ENCODE peak calls at places on chromosome 12, in four cellular contexts. One of them, this sample, is unnamed.
A peak's percentile ranks its signal among the peaks of the same experiment; 100 is the strongest.

GRCh38 chr12:124273630-124274029 is 21.3 kb upstream of the RFLNA start:
- DNase-seq in HCT116: peak; percentile 79
- DNase-seq in A549: peak; percentile 66
- DNase-seq in H9: peak; percentile 89
- DNase-seq in this sample: no peak

GRCh38 chr12:34345801-34346200 is 323.5 kb downstream of the ALG10 start:
- DNase-seq in HCT116: no peak
- DNase-seq in A549: no peak
- DNase-seq in H9: no peak
- DNase-seq in this sample: no peak

GRCh38 chr12:39427360-39427808 is 15.5 kb downstream of the KIF21A start:
- DNase-seq in HCT116: no peak
- DNase-seq in A549: no peak
- DNase-seq in H9: no peak
- DNase-seq in this sample: no peak

GRCh38 chr12:53938276-53939140 is at the start of gene HOXC13:
- DNase-seq in HCT116: peak; percentile 95
- DNase-seq in A549: peak; percentile 98
- DNase-seq in H9: peak; percentile 100
- DNase-seq in this sample: no peak

GRCh38 chr12:122080149-122081107 is 1.9 kb downstream of the MLXIP start:
- DNase-seq in HCT116: no peak
- DNase-seq in A549: peak; percentile 41
- DNase-seq in H9: no peak
- DNase-seq in this sample: no peak

GRCh38 chr12:78864483-78865296 is at the start of gene SYT1:
- DNase-seq in HCT116: no peak
- DNase-seq in A549: peak; percentile 98
- DNase-seq in H9: peak; percentile 98
- DNase-seq in this sample: no peak

GRCh38 chr12:76402259-76402658 is 54.0 kb upstream of the BBS10 start:
- DNase-seq in HCT116: no peak
- DNase-seq in A549: no peak
- DNase-seq in H9: no peak
- DNase-seq in this sample: no peak

GRCh38 chr12:120230326-120230973 is 29.5 kb upstream of the RPLP0 start:
- DNase-seq in HCT116: peak; percentile 86
- DNase-seq in A549: peak; percentile 96
- DNase-seq in H9: peak; percentile 98
- DNase-seq in this sample: no peak

GRCh38 chr12:46933947-46934346 is 108.2 kb upstream of the SLC38A4 start:
- DNase-seq in HCT116: no peak
- DNase-seq in A549: peak; percentile 22
- DNase-seq in H9: no peak
- DNase-seq in this sample: no peak

GRCh38 chr12:6701078-6701768 is 608 bp upstream of the PIANP start:
- DNase-seq in HCT116: no peak
- DNase-seq in A549: no peak
- DNase-seq in H9: peak; percentile 49
- DNase-seq in this sample: no peak

GRCh38 chr12:83378186-83378727 is 691.6 kb downstream of the TMTC2 start:
- DNase-seq in HCT116: no peak
- DNase-seq in A549: no peak
- DNase-seq in H9: peak; percentile 27
- DNase-seq in this sample: no peak

GRCh38 chr12:95102916-95103671 is 29.7 kb upstream of the NR2C1 start:
- DNase-seq in HCT116: peak; percentile 92
- DNase-seq in A549: peak; percentile 85
- DNase-seq in H9: no peak
- DNase-seq in this sample: no peak

GRCh38 chr12:65916991-65917676 is 92.9 kb downstream of the HMGA2 start:
- DNase-seq in HCT116: no peak
- DNase-seq in A549: no peak
- DNase-seq in H9: no peak
- DNase-seq in this sample: no peak

GRCh38 chr12:108322998-108323397 is 16.1 kb downstream of the CMKLR1 start:
- DNase-seq in HCT116: no peak
- DNase-seq in A549: no peak
- DNase-seq in H9: no peak
- DNase-seq in this sample: no peak

GRCh38 chr12:121926874-121927706 is 8.7 kb downstream of the CFAP251 start:
- DNase-seq in HCT116: no peak
- DNase-seq in A549: no peak
- DNase-seq in H9: no peak
- DNase-seq in this sample: no peak

GRCh38 chr12:57133916-57134315 is 5.6 kb downstream of the LRP1 start:
- DNase-seq in HCT116: no peak
- DNase-seq in A549: no peak
- DNase-seq in H9: no peak
- DNase-seq in this sample: peak; percentile 28

GRCh38 chr12:6199531-6200265 is 502 bp upstream of the CD9 start:
- DNase-seq in HCT116: no peak
- DNase-seq in A549: no peak
- DNase-seq in H9: peak; percentile 84
- DNase-seq in this sample: no peak

GRCh38 chr12:10365716-10366433 is 24.0 kb downstream of the KLRK1 start:
- DNase-seq in HCT116: peak; percentile 26
- DNase-seq in A549: no peak
- DNase-seq in H9: no peak
- DNase-seq in this sample: no peak

GRCh38 chr12:124720019-124720686 is 143.5 kb downstream of the SCARB1 start:
- DNase-seq in HCT116: no peak
- DNase-seq in A549: peak; percentile 41
- DNase-seq in H9: no peak
- DNase-seq in this sample: no peak

GRCh38 chr12:32558941-32559340 is 120.2 kb upstream of the DNM1L start:
- DNase-seq in HCT116: no peak
- DNase-seq in A549: no peak
- DNase-seq in H9: no peak
- DNase-seq in this sample: no peak

GRCh38 chr12:6830286-6830892 is 2.2 kb downstream of the P3H3 start:
- DNase-seq in HCT116: no peak
- DNase-seq in A549: no peak
- DNase-seq in H9: no peak
- DNase-seq in this sample: no peak

GRCh38 chr12:131454418-131455217 is 256.3 kb upstream of the SFSWAP start:
- DNase-seq in HCT116: peak; percentile 76
- DNase-seq in A549: peak; percentile 87
- DNase-seq in H9: peak; percentile 95
- DNase-seq in this sample: no peak

GRCh38 chr12:77337327-77337726 is 272.0 kb upstream of the E2F7 start:
- DNase-seq in HCT116: no peak
- DNase-seq in A549: no peak
- DNase-seq in H9: no peak
- DNase-seq in this sample: no peak

GRCh38 chr12:120620624-120621023 is 19.8 kb upstream of the CABP1 start:
- DNase-seq in HCT116: no peak
- DNase-seq in A549: no peak
- DNase-seq in H9: no peak
- DNase-seq in this sample: no peak

GRCh38 chr12:19490908-19491307 is 51.6 kb downstream of the AEBP2 start:
- DNase-seq in HCT116: no peak
- DNase-seq in A549: no peak
- DNase-seq in H9: no peak
- DNase-seq in this sample: no peak

GRCh38 chr12:1324099-1324498 is 270.3 kb downstream of the FBXL14 start:
- DNase-seq in HCT116: no peak
- DNase-seq in A549: no peak
- DNase-seq in H9: no peak
- DNase-seq in this sample: no peak

GRCh38 chr12:108145011-108145410 is 15.9 kb downstream of the WSCD2 start:
- DNase-seq in HCT116: no peak
- DNase-seq in A549: no peak
- DNase-seq in H9: no peak
- DNase-seq in this sample: no peak

GRCh38 chr12:100795193-100796179 is 910 bp downstream of the ANO4 start:
- DNase-seq in HCT116: no peak
- DNase-seq in A549: no peak
- DNase-seq in H9: no peak
- DNase-seq in this sample: no peak

GRCh38 chr12:26953447-26953846 is 15.2 kb downstream of the FGFR1OP2 start:
- DNase-seq in HCT116: no peak
- DNase-seq in A549: no peak
- DNase-seq in H9: no peak
- DNase-seq in this sample: no peak

DNA sequence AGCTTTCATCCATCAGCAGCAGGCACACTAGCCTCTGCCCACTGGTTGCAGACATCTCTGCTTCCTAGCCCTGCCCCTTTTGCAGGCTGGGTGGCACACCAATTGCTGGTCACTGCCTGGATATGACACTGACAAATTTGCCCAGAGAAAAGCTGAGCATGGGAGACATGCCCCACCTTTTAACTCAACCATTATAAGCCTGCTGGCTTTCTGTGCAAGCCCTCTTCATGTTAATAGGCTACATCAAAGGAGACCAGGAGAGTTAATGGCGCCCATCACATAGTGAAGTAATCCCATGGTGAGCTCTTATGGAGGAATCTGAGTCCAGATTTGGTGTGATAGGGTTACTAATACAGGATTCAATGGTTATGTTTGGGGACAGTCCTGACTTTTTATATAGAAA is 139.2 kb downstream of the KICS2 start:
- DNase-seq in HCT116: no peak
- DNase-seq in A549: no peak
- DNase-seq in H9: no peak
- DNase-seq in this sample: no peak
- H3K27ac ChIP-seq in HCT116: peak overlapping the region; percentile 15
- H3K27ac ChIP-seq in A549: peak overlapping the region; percentile 79
- H3K27ac ChIP-seq in H9: no peak overlapping the region
- H3K27ac ChIP-seq in this sample: peak overlapping the region; percentile 74

GRCh38 chr12:110253176-110253575 is 27.9 kb upstream of the ATP2A2 start:
- DNase-seq in HCT116: no peak
- DNase-seq in A549: no peak
- DNase-seq in H9: peak; percentile 26
- DNase-seq in this sample: no peak

GRCh38 chr12:110254971-110255540 is 26.0 kb upstream of the ATP2A2 start:
- DNase-seq in HCT116: no peak
- DNase-seq in A549: no peak
- DNase-seq in H9: peak; percentile 11
- DNase-seq in this sample: no peak

GRCh38 chr12:110251381-110251780 is 29.7 kb upstream of the ATP2A2 start:
- DNase-seq in HCT116: no peak
- DNase-seq in A549: no peak
- DNase-seq in H9: no peak
- DNase-seq in this sample: no peak

GRCh38 chr12:110249716-110250225 is 31.3 kb upstream of the ATP2A2 start:
- DNase-seq in HCT116: no peak
- DNase-seq in A549: no peak
- DNase-seq in H9: no peak
- DNase-seq in this sample: peak; percentile 17

GRCh38 chr12:110252716-110253115 is 28.3 kb upstream of the ATP2A2 start:
- DNase-seq in HCT116: no peak
- DNase-seq in A549: no peak
- DNase-seq in H9: peak; percentile 22
- DNase-seq in this sample: no peak
- H3K27ac ChIP-seq in HCT116: no peak overlapping the region
- H3K27ac ChIP-seq in A549: peak overlapping the region; percentile 97
- H3K27ac ChIP-seq in H9: no peak overlapping the region
- H3K27ac ChIP-seq in this sample: no peak overlapping the region

GRCh38 chr12:59078027-59078426 is 157.7 kb upstream of the LRIG3 start:
- DNase-seq in HCT116: no peak
- DNase-seq in A549: no peak
- DNase-seq in H9: no peak
- DNase-seq in this sample: no peak
- H3K27ac ChIP-seq in HCT116: no peak overlapping the region
- H3K27ac ChIP-seq in A549: no peak overlapping the region
- H3K27ac ChIP-seq in H9: no peak overlapping the region
- H3K27ac ChIP-seq in this sample: no peak overlapping the region

GRCh38 chr12:49624919-49625577 is 1.7 kb downstream of the PRPF40B start:
- DNase-seq in HCT116: peak; percentile 7
- DNase-seq in A549: peak; percentile 31
- DNase-seq in H9: no peak
- DNase-seq in this sample: no peak

GRCh38 chr12:49619286-49619685 is 4.1 kb upstream of the PRPF40B start:
- DNase-seq in HCT116: no peak
- DNase-seq in A549: no peak
- DNase-seq in H9: no peak
- DNase-seq in this sample: no peak

GRCh38 chr12:49623142-49623899 is at the start of gene PRPF40B:
- DNase-seq in HCT116: peak; percentile 48
- DNase-seq in A549: peak; percentile 95
- DNase-seq in H9: peak; percentile 97
- DNase-seq in this sample: peak; percentile 87

GRCh38 chr12:49621651-49622500 is 1.5 kb upstream of the PRPF40B start:
- DNase-seq in HCT116: no peak
- DNase-seq in A549: no peak
- DNase-seq in H9: no peak
- DNase-seq in this sample: no peak

DNA sequence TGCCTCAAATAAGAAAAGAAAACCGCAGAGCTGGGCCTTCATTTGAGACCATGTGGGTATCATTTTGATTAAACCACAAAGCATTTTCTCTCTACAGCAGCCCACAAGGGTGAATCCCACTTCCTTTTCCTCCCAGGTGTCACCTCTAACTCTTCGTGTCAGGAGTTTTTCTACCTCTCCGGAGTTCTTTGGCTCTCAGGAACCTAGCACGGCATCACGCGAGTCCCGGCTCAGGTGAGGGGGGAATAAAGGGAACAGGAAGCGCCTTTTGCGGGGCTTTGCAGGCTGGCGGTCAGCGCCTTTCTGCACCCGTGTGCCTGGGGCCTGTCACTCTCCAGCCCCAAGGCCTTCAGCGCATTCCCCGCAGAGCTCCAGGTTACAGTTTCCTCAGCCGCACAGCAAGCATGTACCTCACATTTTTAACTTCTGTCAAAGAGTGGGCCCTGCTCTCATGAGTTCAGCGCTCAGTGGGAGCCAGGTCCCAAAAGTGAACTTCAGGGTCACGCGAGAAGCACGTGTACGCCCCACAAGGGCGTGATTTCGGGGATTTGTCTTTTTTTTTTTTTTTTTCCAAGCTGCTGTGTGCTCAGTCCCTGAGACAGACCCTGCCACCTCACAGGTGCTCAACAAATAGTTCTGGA is 740 bp upstream of the PRPF40B start:
- DNase-seq in HCT116: no peak
- DNase-seq in A549: peak; percentile 60
- DNase-seq in H9: peak; percentile 64
- DNase-seq in this sample: no peak
- H3K27ac ChIP-seq in HCT116: peak overlapping the region; percentile 66
- H3K27ac ChIP-seq in A549: peak overlapping the region; percentile 90
- H3K27ac ChIP-seq in H9: no peak overlapping the region
- H3K27ac ChIP-seq in this sample: peak overlapping the region; percentile 73

GRCh38 chr12:12881495-12881894 is 9.9 kb upstream of the GPRC5A start:
- DNase-seq in HCT116: peak; percentile 91
- DNase-seq in A549: no peak
- DNase-seq in H9: no peak
- DNase-seq in this sample: no peak

GRCh38 chr12:12882288-12882687 is 9.1 kb upstream of the GPRC5A start:
- DNase-seq in HCT116: no peak
- DNase-seq in A549: no peak
- DNase-seq in H9: no peak
- DNase-seq in this sample: no peak

GRCh38 chr12:12883369-12884001 is 7.9 kb upstream of the GPRC5A start:
- DNase-seq in HCT116: no peak
- DNase-seq in A549: peak; percentile 31
- DNase-seq in H9: no peak
- DNase-seq in this sample: no peak

GRCh38 chr12:12887471-12887870 is 3.9 kb upstream of the GPRC5A start:
- DNase-seq in HCT116: no peak
- DNase-seq in A549: no peak
- DNase-seq in H9: no peak
- DNase-seq in this sample: no peak

GRCh38 chr12:12885060-12885792 is 6.1 kb upstream of the GPRC5A start:
- DNase-seq in HCT116: no peak
- DNase-seq in A549: no peak
- DNase-seq in H9: peak; percentile 69
- DNase-seq in this sample: no peak
- H3K27ac ChIP-seq in HCT116: peak overlapping the region; percentile 82
- H3K27ac ChIP-seq in A549: peak overlapping the region; percentile 90
- H3K27ac ChIP-seq in H9: no peak overlapping the region
- H3K27ac ChIP-seq in this sample: no peak overlapping the region

This sample was measured in caudate nucleus.